ENCODE peak calls at places on chromosomes 11 and 22, in eight cellular contexts. One of them, this sample, is unnamed.
A peak's percentile ranks its signal among the peaks of the same experiment; 100 is the strongest.

GRCh38 chr11:119373917-119374631 is 7.4 kb downstream of the USP2 start:
- DNase-seq in CD4-positive, alpha-beta T cell: peak; percentile 27
- DNase-seq in brain microvascular endothelial cell: peak; percentile 75
- DNase-seq in fibroblast of lung: peak; percentile 86
- DNase-seq in GM10248: peak; percentile 63
- DNase-seq in neural progenitor cell: peak; percentile 89
- DNase-seq in AG04450: peak; percentile 51
- DNase-seq in activated CD8-positive, alpha-beta T cell treated with anti-CD3 and anti-CD28 coated beads for 36 hours: peak; percentile 56
- DNase-seq in this sample: peak; percentile 89

GRCh38 chr11:86152006-86152862 is 83.3 kb upstream of the PICALM start:
- DNase-seq in brain microvascular endothelial cell: no peak
- DNase-seq in CD4-positive, alpha-beta T cell: no peak
- DNase-seq in AG04450: no peak
- DNase-seq in activated CD8-positive, alpha-beta T cell treated with anti-CD3 and anti-CD28 coated beads for 36 hours: no peak
- DNase-seq in neural progenitor cell: no peak
- DNase-seq in GM10248: no peak
- DNase-seq in fibroblast of lung: no peak
- DNase-seq in this sample: no peak

GRCh38 chr11:57303990-57304579 is 20.7 kb downstream of the TNKS1BP1 start:
- DNase-seq in CD4-positive, alpha-beta T cell: no peak
- DNase-seq in fibroblast of lung: peak; percentile 58
- DNase-seq in AG04450: no peak
- DNase-seq in brain microvascular endothelial cell: no peak
- DNase-seq in neural progenitor cell: no peak
- DNase-seq in activated CD8-positive, alpha-beta T cell treated with anti-CD3 and anti-CD28 coated beads for 36 hours: no peak
- DNase-seq in GM10248: no peak
- DNase-seq in this sample: no peak

GRCh38 chr11:94845622-94846021 is 77.5 kb downstream of the AMOTL1 start:
- DNase-seq in neural progenitor cell: no peak
- DNase-seq in CD4-positive, alpha-beta T cell: no peak
- DNase-seq in activated CD8-positive, alpha-beta T cell treated with anti-CD3 and anti-CD28 coated beads for 36 hours: no peak
- DNase-seq in fibroblast of lung: peak; percentile 84
- DNase-seq in AG04450: peak; percentile 66
- DNase-seq in brain microvascular endothelial cell: peak; percentile 45
- DNase-seq in GM10248: no peak
- DNase-seq in this sample: no peak

GRCh38 chr11:67442504-67443398 is 525 bp downstream of the CORO1B start:
- DNase-seq in brain microvascular endothelial cell: no peak
- DNase-seq in fibroblast of lung: no peak
- DNase-seq in CD4-positive, alpha-beta T cell: no peak
- DNase-seq in GM10248: no peak
- DNase-seq in activated CD8-positive, alpha-beta T cell treated with anti-CD3 and anti-CD28 coated beads for 36 hours: no peak
- DNase-seq in neural progenitor cell: no peak
- DNase-seq in AG04450: no peak
- DNase-seq in this sample: no peak

GRCh38 chr22:41621099-41621910 is at the start of gene XRCC6:
- DNase-seq in activated CD8-positive, alpha-beta T cell treated with anti-CD3 and anti-CD28 coated beads for 36 hours: peak; percentile 100
- DNase-seq in fibroblast of lung: peak; percentile 100
- DNase-seq in GM10248: peak; percentile 100
- DNase-seq in brain microvascular endothelial cell: peak; percentile 100
- DNase-seq in AG04450: peak; percentile 99
- DNase-seq in neural progenitor cell: peak; percentile 100
- DNase-seq in CD4-positive, alpha-beta T cell: peak; percentile 99
- DNase-seq in this sample: peak; percentile 99

GRCh38 chr22:41445171-41446056 is 1.2 kb downstream of the TOB2 start:
- DNase-seq in AG04450: no peak
- DNase-seq in fibroblast of lung: no peak
- DNase-seq in CD4-positive, alpha-beta T cell: no peak
- DNase-seq in neural progenitor cell: peak; percentile 92
- DNase-seq in brain microvascular endothelial cell: no peak
- DNase-seq in activated CD8-positive, alpha-beta T cell treated with anti-CD3 and anti-CD28 coated beads for 36 hours: peak; percentile 54
- DNase-seq in GM10248: no peak
- DNase-seq in this sample: no peak

GRCh38 chr22:44547371-44547770 is 49.3 kb upstream of the RTL6 start:
- DNase-seq in activated CD8-positive, alpha-beta T cell treated with anti-CD3 and anti-CD28 coated beads for 36 hours: no peak
- DNase-seq in CD4-positive, alpha-beta T cell: no peak
- DNase-seq in neural progenitor cell: no peak
- DNase-seq in brain microvascular endothelial cell: no peak
- DNase-seq in GM10248: no peak
- DNase-seq in fibroblast of lung: no peak
- DNase-seq in AG04450: no peak
- DNase-seq in this sample: no peak

GRCh38 chr11:78344676-78345075 is 72.9 kb downstream of the GAB2 start:
- DNase-seq in AG04450: no peak
- DNase-seq in GM10248: no peak
- DNase-seq in brain microvascular endothelial cell: no peak
- DNase-seq in neural progenitor cell: no peak
- DNase-seq in activated CD8-positive, alpha-beta T cell treated with anti-CD3 and anti-CD28 coated beads for 36 hours: no peak
- DNase-seq in CD4-positive, alpha-beta T cell: no peak
- DNase-seq in fibroblast of lung: no peak
- DNase-seq in this sample: no peak

GRCh38 chr11:63459586-63459985 is 31.4 kb downstream of the PLAAT5 start:
- DNase-seq in GM10248: no peak
- DNase-seq in activated CD8-positive, alpha-beta T cell treated with anti-CD3 and anti-CD28 coated beads for 36 hours: no peak
- DNase-seq in neural progenitor cell: no peak
- DNase-seq in AG04450: no peak
- DNase-seq in fibroblast of lung: no peak
- DNase-seq in CD4-positive, alpha-beta T cell: no peak
- DNase-seq in brain microvascular endothelial cell: no peak
- DNase-seq in this sample: no peak

GRCh38 chr11:35061516-35062440 is 77.2 kb upstream of the CD44 start:
- DNase-seq in CD4-positive, alpha-beta T cell: no peak
- DNase-seq in GM10248: no peak
- DNase-seq in AG04450: no peak
- DNase-seq in neural progenitor cell: no peak
- DNase-seq in activated CD8-positive, alpha-beta T cell treated with anti-CD3 and anti-CD28 coated beads for 36 hours: no peak
- DNase-seq in fibroblast of lung: peak; percentile 33
- DNase-seq in brain microvascular endothelial cell: no peak
- DNase-seq in this sample: no peak

GRCh38 chr11:45085657-45086501 is 60.6 kb upstream of the PRDM11 start:
- DNase-seq in brain microvascular endothelial cell: no peak
- DNase-seq in AG04450: no peak
- DNase-seq in fibroblast of lung: no peak
- DNase-seq in CD4-positive, alpha-beta T cell: no peak
- DNase-seq in GM10248: no peak
- DNase-seq in neural progenitor cell: peak; percentile 57
- DNase-seq in activated CD8-positive, alpha-beta T cell treated with anti-CD3 and anti-CD28 coated beads for 36 hours: no peak
- DNase-seq in this sample: no peak

GRCh38 chr11:45082744-45083543 is 63.5 kb upstream of the PRDM11 start:
- DNase-seq in CD4-positive, alpha-beta T cell: no peak
- DNase-seq in GM10248: no peak
- DNase-seq in activated CD8-positive, alpha-beta T cell treated with anti-CD3 and anti-CD28 coated beads for 36 hours: no peak
- DNase-seq in fibroblast of lung: no peak
- DNase-seq in brain microvascular endothelial cell: no peak
- DNase-seq in AG04450: no peak
- DNase-seq in neural progenitor cell: no peak
- DNase-seq in this sample: no peak

GRCh38 chr11:45086526-45086925 is 59.9 kb upstream of the PRDM11 start:
- DNase-seq in AG04450: no peak
- DNase-seq in CD4-positive, alpha-beta T cell: no peak
- DNase-seq in brain microvascular endothelial cell: no peak
- DNase-seq in GM10248: no peak
- DNase-seq in fibroblast of lung: no peak
- DNase-seq in activated CD8-positive, alpha-beta T cell treated with anti-CD3 and anti-CD28 coated beads for 36 hours: no peak
- DNase-seq in neural progenitor cell: no peak
- DNase-seq in this sample: no peak

GRCh38 chr11:45079943-45080719 is 66.3 kb upstream of the PRDM11 start:
- DNase-seq in CD4-positive, alpha-beta T cell: peak; percentile 41
- DNase-seq in activated CD8-positive, alpha-beta T cell treated with anti-CD3 and anti-CD28 coated beads for 36 hours: peak; percentile 76
- DNase-seq in fibroblast of lung: no peak
- DNase-seq in GM10248: peak; percentile 46
- DNase-seq in neural progenitor cell: no peak
- DNase-seq in brain microvascular endothelial cell: no peak
- DNase-seq in AG04450: no peak
- DNase-seq in this sample: no peak

DNA sequence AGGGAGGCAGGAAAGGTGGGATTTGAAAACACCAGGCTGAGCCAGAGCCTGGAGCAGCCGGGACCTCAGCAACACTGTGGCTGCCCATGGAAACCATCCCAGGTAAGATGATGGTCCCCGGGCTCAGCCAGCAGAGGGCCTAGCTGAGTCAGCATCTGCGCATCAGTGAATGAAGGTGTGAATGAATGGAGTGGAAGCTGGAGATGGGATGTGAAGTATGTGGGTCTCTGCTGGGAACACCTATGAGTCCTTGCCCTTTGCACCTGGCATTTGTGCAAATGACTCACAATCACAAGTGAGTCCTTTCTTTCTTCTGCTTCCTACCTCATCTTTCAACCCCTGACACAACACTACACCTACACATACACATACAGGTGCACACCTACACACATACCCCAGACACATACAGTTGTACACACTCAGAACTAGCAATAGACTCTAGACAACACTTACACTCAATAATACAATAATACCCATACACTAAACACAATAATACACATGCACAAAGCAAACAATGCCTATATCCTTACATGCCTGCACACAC is 62.8 kb upstream of the PRDM11 start:
- DNase-seq in AG04450: no peak
- DNase-seq in neural progenitor cell: peak; percentile 57
- DNase-seq in GM10248: no peak
- DNase-seq in activated CD8-positive, alpha-beta T cell treated with anti-CD3 and anti-CD28 coated beads for 36 hours: peak; percentile 32
- DNase-seq in CD4-positive, alpha-beta T cell: no peak
- DNase-seq in brain microvascular endothelial cell: no peak
- DNase-seq in fibroblast of lung: no peak
- DNase-seq in this sample: no peak
- TF ChIP-seq CTCF in AG04450: peak; percentile 32
- TF ChIP-seq CTCF in neural progenitor cell: peak; percentile 63
- TF ChIP-seq CTCF in GM10248: no peak
- TF ChIP-seq CTCF in activated CD8-positive, alpha-beta T cell treated with anti-CD3 and anti-CD28 coated beads for 36 hours: no peak
- TF ChIP-seq CTCF in CD4-positive, alpha-beta T cell: no peak
- TF ChIP-seq CTCF in brain microvascular endothelial cell: peak; percentile 67
- TF ChIP-seq CTCF in fibroblast of lung: peak; percentile 50
- TF ChIP-seq CTCF in this sample: no peak

GRCh38 chr11:125378083-125378482 is 118.0 kb downstream of the FEZ1 start:
- DNase-seq in fibroblast of lung: no peak
- DNase-seq in AG04450: no peak
- DNase-seq in activated CD8-positive, alpha-beta T cell treated with anti-CD3 and anti-CD28 coated beads for 36 hours: no peak
- DNase-seq in neural progenitor cell: no peak
- DNase-seq in CD4-positive, alpha-beta T cell: no peak
- DNase-seq in brain microvascular endothelial cell: no peak
- DNase-seq in GM10248: no peak
- DNase-seq in this sample: no peak

GRCh38 chr11:125374398-125374797 is 121.7 kb downstream of the FEZ1 start:
- DNase-seq in GM10248: no peak
- DNase-seq in CD4-positive, alpha-beta T cell: no peak
- DNase-seq in activated CD8-positive, alpha-beta T cell treated with anti-CD3 and anti-CD28 coated beads for 36 hours: no peak
- DNase-seq in neural progenitor cell: no peak
- DNase-seq in brain microvascular endothelial cell: no peak
- DNase-seq in fibroblast of lung: no peak
- DNase-seq in AG04450: no peak
- DNase-seq in this sample: no peak

GRCh38 chr11:125376856-125377255 is 119.2 kb downstream of the FEZ1 start:
- DNase-seq in neural progenitor cell: no peak
- DNase-seq in AG04450: no peak
- DNase-seq in activated CD8-positive, alpha-beta T cell treated with anti-CD3 and anti-CD28 coated beads for 36 hours: no peak
- DNase-seq in GM10248: no peak
- DNase-seq in brain microvascular endothelial cell: no peak
- DNase-seq in fibroblast of lung: no peak
- DNase-seq in CD4-positive, alpha-beta T cell: no peak
- DNase-seq in this sample: no peak

GRCh38 chr11:125375146-125375545 is 120.9 kb downstream of the FEZ1 start:
- DNase-seq in GM10248: no peak
- DNase-seq in activated CD8-positive, alpha-beta T cell treated with anti-CD3 and anti-CD28 coated beads for 36 hours: no peak
- DNase-seq in AG04450: no peak
- DNase-seq in CD4-positive, alpha-beta T cell: no peak
- DNase-seq in fibroblast of lung: no peak
- DNase-seq in neural progenitor cell: no peak
- DNase-seq in brain microvascular endothelial cell: no peak
- DNase-seq in this sample: no peak

GRCh38 chr11:125376117-125376516 is 119.9 kb downstream of the FEZ1 start:
- DNase-seq in neural progenitor cell: no peak
- DNase-seq in CD4-positive, alpha-beta T cell: no peak
- DNase-seq in AG04450: no peak
- DNase-seq in activated CD8-positive, alpha-beta T cell treated with anti-CD3 and anti-CD28 coated beads for 36 hours: no peak
- DNase-seq in GM10248: no peak
- DNase-seq in fibroblast of lung: no peak
- DNase-seq in brain microvascular endothelial cell: no peak
- DNase-seq in this sample: no peak
- TF ChIP-seq CTCF in neural progenitor cell: no peak
- TF ChIP-seq CTCF in CD4-positive, alpha-beta T cell: no peak
- TF ChIP-seq CTCF in AG04450: no peak
- TF ChIP-seq CTCF in activated CD8-positive, alpha-beta T cell treated with anti-CD3 and anti-CD28 coated beads for 36 hours: no peak
- TF ChIP-seq CTCF in GM10248: no peak
- TF ChIP-seq CTCF in fibroblast of lung: no peak
- TF ChIP-seq CTCF in brain microvascular endothelial cell: no peak
- TF ChIP-seq CTCF in this sample: no peak

GRCh38 chr11:22317656-22318055 is 20.5 kb upstream of the SLC17A6 start:
- DNase-seq in brain microvascular endothelial cell: no peak
- DNase-seq in neural progenitor cell: no peak
- DNase-seq in fibroblast of lung: no peak
- DNase-seq in activated CD8-positive, alpha-beta T cell treated with anti-CD3 and anti-CD28 coated beads for 36 hours: no peak
- DNase-seq in GM10248: no peak
- DNase-seq in CD4-positive, alpha-beta T cell: no peak
- DNase-seq in AG04450: no peak
- DNase-seq in this sample: no peak
- TF ChIP-seq CTCF in brain microvascular endothelial cell: no peak
- TF ChIP-seq CTCF in neural progenitor cell: no peak
- TF ChIP-seq CTCF in fibroblast of lung: no peak
- TF ChIP-seq CTCF in activated CD8-positive, alpha-beta T cell treated with anti-CD3 and anti-CD28 coated beads for 36 hours: no peak
- TF ChIP-seq CTCF in GM10248: no peak
- TF ChIP-seq CTCF in CD4-positive, alpha-beta T cell: no peak
- TF ChIP-seq CTCF in AG04450: no peak
- TF ChIP-seq CTCF in this sample: no peak

GRCh38 chr11:45176996-45177395 is 30.6 kb downstream of the PRDM11 start:
- DNase-seq in brain microvascular endothelial cell: no peak
- DNase-seq in AG04450: no peak
- DNase-seq in CD4-positive, alpha-beta T cell: no peak
- DNase-seq in neural progenitor cell: no peak
- DNase-seq in fibroblast of lung: no peak
- DNase-seq in activated CD8-positive, alpha-beta T cell treated with anti-CD3 and anti-CD28 coated beads for 36 hours: no peak
- DNase-seq in GM10248: no peak
- DNase-seq in this sample: no peak
- TF ChIP-seq CTCF in brain microvascular endothelial cell: no peak
- TF ChIP-seq CTCF in AG04450: no peak
- TF ChIP-seq CTCF in CD4-positive, alpha-beta T cell: no peak
- TF ChIP-seq CTCF in neural progenitor cell: no peak
- TF ChIP-seq CTCF in fibroblast of lung: no peak
- TF ChIP-seq CTCF in activated CD8-positive, alpha-beta T cell treated with anti-CD3 and anti-CD28 coated beads for 36 hours: no peak
- TF ChIP-seq CTCF in GM10248: no peak
- TF ChIP-seq CTCF in this sample: no peak

DNA sequence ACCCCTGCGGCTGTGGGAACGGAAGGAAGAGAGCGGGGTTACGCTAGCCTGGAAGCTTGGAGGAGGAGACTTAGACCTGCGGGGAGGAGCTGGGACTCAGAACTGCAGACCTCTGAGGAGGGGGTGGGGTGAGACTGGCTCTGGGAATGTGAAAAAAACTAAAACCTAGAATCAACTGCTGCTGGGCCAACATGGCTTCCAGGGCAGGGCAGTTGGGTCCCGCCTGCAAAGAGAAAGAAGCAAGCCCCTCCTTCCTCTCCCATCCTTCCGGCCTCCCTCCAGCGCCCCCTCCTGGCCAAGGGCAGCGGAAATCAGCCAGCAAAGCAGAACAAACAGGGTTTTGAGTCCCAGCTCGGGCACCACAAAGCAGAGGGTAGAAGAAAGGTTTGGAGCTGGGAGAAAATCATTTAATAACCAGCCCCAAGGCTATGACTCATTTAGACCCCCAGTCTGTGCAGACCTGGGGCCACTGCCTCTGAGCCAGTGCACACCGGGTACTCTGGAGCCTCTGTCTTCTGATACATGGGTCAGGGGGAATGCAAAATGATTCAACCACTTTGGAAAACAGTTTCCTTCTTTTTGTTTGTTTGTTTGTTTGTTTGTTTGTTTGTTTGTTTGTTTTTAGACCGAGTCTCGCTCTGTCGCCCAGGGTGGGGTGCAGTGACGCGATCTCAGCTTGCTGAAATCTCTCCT is 7.3 kb upstream of the NCF4 start:
- DNase-seq in AG04450: no peak
- DNase-seq in fibroblast of lung: peak; percentile 33
- DNase-seq in neural progenitor cell: peak; percentile 77
- DNase-seq in activated CD8-positive, alpha-beta T cell treated with anti-CD3 and anti-CD28 coated beads for 36 hours: peak; percentile 95
- DNase-seq in GM10248: peak; percentile 78
- DNase-seq in CD4-positive, alpha-beta T cell: peak; percentile 85
- DNase-seq in brain microvascular endothelial cell: peak; percentile 50
- DNase-seq in this sample: no peak
- TF ChIP-seq CTCF in AG04450: peak; percentile 59
- TF ChIP-seq CTCF in fibroblast of lung: peak; percentile 63
- TF ChIP-seq CTCF in neural progenitor cell: peak; percentile 79
- TF ChIP-seq CTCF in activated CD8-positive, alpha-beta T cell treated with anti-CD3 and anti-CD28 coated beads for 36 hours: peak; percentile 69
- TF ChIP-seq CTCF in GM10248: peak; percentile 77
- TF ChIP-seq CTCF in CD4-positive, alpha-beta T cell: peak; percentile 66
- TF ChIP-seq CTCF in brain microvascular endothelial cell: peak; percentile 87
- TF ChIP-seq CTCF in this sample: peak; percentile 64